ENCODE peak calls at places on chromosomes 13 and 19, in nine cellular contexts. L, I, G, T, J, A, S, X and V are unnamed samples.

GRCh38 chr19:3154957-3155736 is 19.3 kb downstream of the GNA15 start:
- DNase-seq in L (peak), I (peak), G (peak), T (peak), J (peak), A (no peak), S (peak), X (peak), V (no peak)

GRCh38 chr13:45162821-45163220 is 38.0 kb downstream of the KCTD4 start:
- DNase-seq in L (peak), I (peak), G (peak), T (no peak), J (no peak), A (no peak), S (peak), X (no peak), V (no peak)

GRCh38 chr13:31372454-31372853 is 172.7 kb downstream of the B3GLCT start:
- DNase-seq in L (no peak), I (no peak), G (no peak), T (no peak), J (no peak), A (no peak), S (no peak), X (no peak), V (no peak)

GRCh38 chr19:56765107-56765506 is 75.4 kb downstream of the PEG3 start:
- DNase-seq in L (no peak), I (no peak), G (no peak), T (peak), J (no peak), A (peak), S (no peak), X (no peak), V (no peak)

GRCh38 chr19:35207391-35207871 is 21.1 kb downstream of the FAM187B start:
- DNase-seq in L (no peak), I (no peak), G (no peak), T (peak), J (no peak), A (no peak), S (no peak), X (no peak), V (no peak)

GRCh38 chr13:39025433-39025839 is 12.5 kb downstream of the PROSER1 start:
- DNase-seq in L (no peak), I (no peak), G (no peak), T (no peak), J (no peak), A (no peak), S (no peak), X (no peak), V (no peak)

GRCh38 chr19:4267101-4267900 is 11.8 kb upstream of the SHD start:
- DNase-seq in L (no peak), I (peak), G (no peak), T (peak), J (no peak), A (peak), S (peak), X (peak), V (peak)

GRCh38 chr13:75766636-75767035 is 130.5 kb downstream of the LMO7 start:
- DNase-seq in L (no peak), I (no peak), G (no peak), T (no peak), J (no peak), A (no peak), S (no peak), X (no peak), V (no peak)

GRCh38 chr13:45773944-45774343 is 71.8 kb downstream of the CBY2 start:
- DNase-seq in L (no peak), I (no peak), G (no peak), T (no peak), J (no peak), A (no peak), S (no peak), X (no peak), V (no peak)

GRCh38 chr13:45105895-45106294 is 14.4 kb upstream of the GTF2F2 start:
- DNase-seq in L (no peak), I (no peak), G (no peak), T (no peak), J (no peak), A (no peak), S (no peak), X (no peak), V (no peak)

GRCh38 chr19:52492201-52492960 is 35.1 kb upstream of the ZNF808 start:
- DNase-seq in L (no peak), I (no peak), G (no peak), T (peak), J (no peak), A (no peak), S (no peak), X (no peak), V (no peak)

GRCh38 chr13:75876371-75877050 is 240.4 kb downstream of the LMO7 start:
- DNase-seq in L (no peak), I (peak), G (peak), T (peak), J (peak), A (peak), S (peak), X (peak), V (peak)

GRCh38 chr19:19094513-19094912 is 30.7 kb downstream of the SLC25A42 start:
- DNase-seq in L (no peak), I (no peak), G (no peak), T (no peak), J (no peak), A (no peak), S (no peak), X (peak), V (peak)

GRCh38 chr13:99995503-99996176 is 14.1 kb downstream of the ZIC2 start:
- DNase-seq in L (no peak), I (peak), G (no peak), T (no peak), J (peak), A (peak), S (no peak), X (no peak), V (no peak)

GRCh38 chr13:103255587-103256301 is 189.5 kb upstream of the SLC10A2 start:
- DNase-seq in L (no peak), I (no peak), G (no peak), T (no peak), J (no peak), A (no peak), S (no peak), X (no peak), V (no peak)

GRCh38 chr13:74200081-74200480 is 65.9 kb upstream of the KLF12 start:
- DNase-seq in L (no peak), I (no peak), G (peak), T (no peak), J (no peak), A (no peak), S (no peak), X (no peak), V (no peak)